ENCODE peak calls at places on chromosomes 1 and 21, in eight cellular contexts. B is IMR-90, P is neural progenitor cell, E is coronary artery, T is bronchial epithelial cell, N is hepatocyte, F is ovary, S is OCI-LY7. L is an unnamed sample.
A peak's percentile ranks its signal among the peaks of the same experiment; 100 is the strongest.

GRCh38 chr1:113027449-113027848 is 45.5 kb upstream of the LRIG2 start:
- DNase-seq in S (no peak), T (no peak), B (no peak), N (no peak), P (no peak), E (no peak), F (no peak), L (no peak)

GRCh38 chr1:101820080-101820479 is 176.6 kb downstream of the OLFM3 start:
- DNase-seq in S (peak; percentile 10), P (peak; percentile 72), B (peak; percentile 15), F (no peak), T (peak; percentile 34), N (peak; percentile 68), E (no peak), L (no peak)

GRCh38 chr1:16067127-16067768 is 6.2 kb downstream of the FAM131C start:
- DNase-seq in F (no peak), B (peak; percentile 6), E (no peak), T (peak; percentile 57), N (peak; percentile 95), P (peak; percentile 59), S (no peak), L (no peak)

GRCh38 chr1:107544285-107544684 is 403.4 kb downstream of the NTNG1 start:
- DNase-seq in E (no peak), T (peak; percentile 75), N (no peak), B (no peak), P (no peak), F (no peak), S (no peak), L (no peak)

GRCh38 chr1:147238053-147238902 is 4.2 kb upstream of the CHD1L start:
- DNase-seq in F (no peak), P (no peak), E (no peak), N (peak; percentile 32), T (peak; percentile 81), B (no peak), S (no peak), L (no peak)

GRCh38 chr1:17594690-17595601 is 55.4 kb downstream of the ARHGEF10L start:
- DNase-seq in T (no peak), F (no peak), B (no peak), N (no peak), S (no peak), P (no peak), E (no peak), L (no peak)

GRCh38 chr1:180640531-180640949 is 8.7 kb downstream of the XPR1 start:
- DNase-seq in E (no peak), T (no peak), S (no peak), B (no peak), F (no peak), P (no peak), N (no peak), L (no peak)

GRCh38 chr1:167791281-167792209 is 69.8 kb downstream of the MPZL1 start:
- DNase-seq in P (peak; percentile 56), E (no peak), F (peak; percentile 30), N (peak; percentile 28), T (no peak), B (peak; percentile 99), S (no peak), L (peak; percentile 69)

GRCh38 chr1:162587347-162587746 is 25.8 kb downstream of the UAP1 start:
- DNase-seq in T (no peak), E (no peak), B (no peak), F (no peak), S (no peak), N (no peak), P (no peak), L (no peak)

GRCh38 chr21:31612889-31613785 is 46.4 kb upstream of the SOD1 start:
- DNase-seq in B (peak; percentile 15), E (no peak), T (peak; percentile 15), S (no peak), P (peak; percentile 67), F (no peak), N (no peak), L (no peak)

GRCh38 chr1:93619507-93620168 is 62.0 kb downstream of the BCAR3 start:
- DNase-seq in B (no peak), F (no peak), S (peak; percentile 33), N (no peak), E (no peak), P (no peak), T (no peak), L (no peak)

GRCh38 chr1:235401251-235401650 is 34.0 kb downstream of the TBCE start:
- DNase-seq in F (no peak), E (no peak), P (no peak), S (no peak), T (no peak), B (no peak), N (no peak), L (no peak)

GRCh38 chr1:109467301-109467777 is 993 bp downstream of the SYPL2 start:
- DNase-seq in T (no peak), F (no peak), N (no peak), P (peak; percentile 40), S (no peak), B (no peak), E (no peak), L (peak; percentile 95)

DNA sequence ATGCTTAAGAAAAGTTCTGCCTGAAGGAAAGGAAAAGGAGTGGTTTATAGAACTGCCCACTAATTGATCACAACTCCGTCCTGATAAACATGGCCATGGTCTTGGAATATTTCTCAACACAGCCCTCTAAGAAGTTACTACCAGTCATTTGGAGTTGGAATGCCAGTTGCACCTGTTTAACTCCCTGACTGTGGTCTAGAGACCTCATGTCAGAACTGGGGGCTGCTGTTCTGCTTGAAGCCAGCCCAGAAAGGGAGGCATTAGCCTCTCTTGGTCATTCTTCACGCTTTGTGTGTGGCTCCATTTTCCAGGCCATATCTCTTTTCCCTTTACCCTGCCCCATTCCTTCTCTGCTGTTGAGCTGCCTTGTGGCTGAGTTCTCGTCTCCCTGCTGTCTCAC is 137.2 kb upstream of the IPO9 start:
- DNase-seq in E (no peak), F (no peak), S (no peak), T (no peak), N (no peak), P (no peak), B (no peak), L (no peak)
- H3K4me3 ChIP-seq in E (no peak overlapping the region), F (no peak overlapping the region), S (no peak overlapping the region), T (no peak overlapping the region), N (no peak overlapping the region), P (no peak overlapping the region), B (no peak overlapping the region), L (no peak overlapping the region)

DNA sequence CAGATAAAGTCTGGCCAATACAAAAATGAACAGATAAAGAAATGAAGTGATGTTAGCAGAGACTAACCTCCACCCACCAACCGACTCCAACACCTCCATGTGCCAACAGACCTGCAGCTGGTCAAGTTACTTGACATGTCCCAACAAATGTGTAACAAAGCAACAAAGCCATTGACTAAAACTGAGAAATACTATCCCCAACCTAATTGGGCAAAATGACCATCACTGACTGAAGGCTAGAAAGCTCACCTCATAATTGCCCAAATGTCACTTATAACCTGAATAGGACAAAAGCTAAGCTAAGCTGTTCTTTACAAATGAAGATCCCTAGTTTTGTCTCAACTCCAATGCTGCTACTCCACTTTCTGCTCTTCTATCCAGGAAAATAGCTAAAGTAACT is 7.5 kb downstream of the KDM5B start:
- DNase-seq in P (no peak), S (no peak), E (no peak), N (no peak), B (no peak), F (no peak), T (no peak), L (no peak)
- TF ChIP-seq CTCF in P (no peak), S (no peak), E (no peak), N (no peak), B (no peak), F (no peak), T (no peak), L (no peak)

GRCh38 chr1:160400646-160401486 is 502 bp downstream of the VANGL2 start:
- DNase-seq in S (peak; percentile 31), E (no peak), B (no peak), F (peak; percentile 62), T (no peak), N (peak; percentile 75), P (peak; percentile 88), L (no peak)
- H3K4me3 ChIP-seq in S (peak overlapping the region; percentile 70), E (peak overlapping the region; percentile 75), B (peak overlapping the region; percentile 62), F (peak overlapping the region; percentile 84), T (peak overlapping the region; percentile 57), N (peak overlapping the region; percentile 100), P (peak overlapping the region; percentile 100), L (peak overlapping the region; percentile 76)

DNA sequence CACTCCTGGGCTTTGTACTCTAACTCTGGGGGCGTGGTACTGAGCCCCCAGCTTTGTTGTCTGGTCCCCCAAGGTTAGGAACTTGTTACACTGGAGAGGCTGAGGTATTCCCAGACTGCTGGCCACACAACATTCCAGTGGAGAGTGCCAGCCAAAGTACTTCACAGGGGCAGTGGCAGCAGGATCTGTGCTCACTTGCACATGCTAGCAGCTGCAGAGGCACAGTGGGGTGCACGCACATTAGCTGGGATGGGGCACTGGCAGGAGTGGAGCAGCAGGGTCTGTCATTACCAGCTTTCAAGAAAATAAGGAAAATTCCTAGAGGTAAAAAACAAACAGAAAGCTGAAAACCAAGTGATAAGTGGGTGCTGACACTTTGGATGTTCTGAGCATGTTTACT is 31.0 kb downstream of the ZNF691 start:
- DNase-seq in T (no peak), F (no peak), B (no peak), S (no peak), P (peak; percentile 31), E (no peak), N (no peak), L (no peak)
- TF ChIP-seq CTCF in T (no peak), F (no peak), B (no peak), S (no peak), P (no peak), E (no peak), N (no peak), L (no peak)

GRCh38 chr1:205317311-205317917 is 4.1 kb downstream of the NUAK2 start:
- DNase-seq in B (no peak), T (no peak), F (peak; percentile 87), E (no peak), P (no peak), S (no peak), N (peak; percentile 87), L (peak; percentile 83)

GRCh38 chr1:205313681-205314308 is 7.8 kb downstream of the NUAK2 start:
- DNase-seq in S (peak; percentile 76), P (peak; percentile 100), T (peak; percentile 60), B (peak; percentile 86), E (no peak), F (peak; percentile 55), N (peak; percentile 51), L (peak; percentile 24)

GRCh38 chr1:205314986-205315618 is 6.4 kb downstream of the NUAK2 start:
- DNase-seq in S (peak; percentile 68), B (no peak), F (no peak), P (no peak), N (no peak), E (no peak), T (no peak), L (no peak)

GRCh38 chr1:205318231-205318991 is 3.1 kb downstream of the NUAK2 start:
- DNase-seq in F (no peak), B (no peak), E (no peak), P (peak; percentile 59), N (peak; percentile 35), S (no peak), T (peak; percentile 99), L (no peak)

DNA sequence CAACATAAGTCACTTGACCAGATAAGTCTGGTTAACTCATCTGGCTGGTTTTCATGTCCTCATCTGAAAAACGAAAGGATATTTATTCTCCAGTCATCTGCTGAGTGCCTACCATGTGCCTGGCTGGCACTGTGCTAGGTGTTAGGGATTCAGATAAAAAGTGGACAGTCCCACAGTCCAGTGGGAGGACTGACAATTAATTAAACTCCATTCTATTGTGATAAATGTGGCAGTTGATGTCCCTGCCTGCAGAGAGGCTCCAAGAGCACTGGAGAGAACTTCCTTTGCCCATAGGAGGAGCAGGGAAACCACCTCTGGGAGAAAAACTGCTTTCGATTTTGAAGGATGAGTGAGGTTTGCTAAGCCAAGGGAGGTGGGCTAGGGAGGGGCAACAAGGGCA is 5.4 kb downstream of the NUAK2 start:
- DNase-seq in N (no peak), E (no peak), T (no peak), P (no peak), F (no peak), B (no peak), S (no peak), L (no peak)
- H3K4me3 ChIP-seq in N (no peak overlapping the region), E (no peak overlapping the region), T (no peak overlapping the region), P (peak overlapping the region; percentile 86), F (no peak overlapping the region), B (no peak overlapping the region), S (no peak overlapping the region), L (no peak overlapping the region)